ENCODE peak calls at places on chromosomes 1 and 21, in eight cellular contexts. G, C, F, K, N, A, H and I are unnamed samples. For H3K4me1, the result is how much of the 10 kb centered on the place peaks cover.

GRCh38 chr1:175470591-175470990 is 272.8 kb downstream of the TNR start:
- DNase-seq in H (no peak), N (no peak), K (no peak), C (no peak), G (no peak), A (no peak), F (no peak), I (no peak)

GRCh38 chr1:76666499-76666898 is 200.8 kb upstream of the ST6GALNAC5 start:
- DNase-seq in H (no peak), K (no peak), F (no peak), A (peak), N (no peak), G (no peak), C (no peak), I (no peak)

GRCh38 chr1:83845437-83846071 is 153.4 kb downstream of the TTLL7 start:
- DNase-seq in A (no peak), K (no peak), H (no peak), G (no peak), C (no peak), N (no peak), F (peak), I (no peak)

GRCh38 chr21:38311765-38312164 is 55.0 kb downstream of the KCNJ15 start:
- DNase-seq in C (no peak), F (no peak), A (no peak), H (no peak), G (no peak), K (no peak), N (no peak), I (no peak)

GRCh38 chr1:178899402-178899801 is 28.5 kb upstream of the ANGPTL1 start:
- DNase-seq in K (no peak), F (no peak), C (no peak), N (no peak), H (no peak), A (no peak), G (no peak), I (no peak)

GRCh38 chr1:13714851-13715250 is 14.9 kb downstream of the PRDM2 start:
- DNase-seq in H (no peak), G (no peak), C (no peak), A (no peak), K (no peak), N (no peak), F (no peak), I (no peak)

GRCh38 chr1:17574502-17574901 is 35.0 kb downstream of the ARHGEF10L start:
- DNase-seq in C (no peak), N (no peak), H (no peak), F (no peak), K (no peak), G (no peak), A (no peak), I (no peak)

GRCh38 chr1:91804546-91805023 is 81.4 kb downstream of the TGFBR3 start:
- DNase-seq in K (no peak), N (no peak), A (no peak), G (no peak), C (no peak), F (peak), H (no peak), I (no peak)

GRCh38 chr1:203754455-203754864 is 10.5 kb upstream of the LAX1 start:
- DNase-seq in N (no peak), C (no peak), K (no peak), G (no peak), F (no peak), A (no peak), H (no peak), I (no peak)

GRCh38 chr1:41465741-41466140 is 18.7 kb downstream of the EDN2 start:
- DNase-seq in A (no peak), K (no peak), F (no peak), N (no peak), C (no peak), G (no peak), H (no peak), I (no peak)
- H3K27ac ChIP-seq in A (no peak), K (no peak), F (no peak), N (no peak), C (no peak), G (no peak), H (no peak), I (no peak)

DNA sequence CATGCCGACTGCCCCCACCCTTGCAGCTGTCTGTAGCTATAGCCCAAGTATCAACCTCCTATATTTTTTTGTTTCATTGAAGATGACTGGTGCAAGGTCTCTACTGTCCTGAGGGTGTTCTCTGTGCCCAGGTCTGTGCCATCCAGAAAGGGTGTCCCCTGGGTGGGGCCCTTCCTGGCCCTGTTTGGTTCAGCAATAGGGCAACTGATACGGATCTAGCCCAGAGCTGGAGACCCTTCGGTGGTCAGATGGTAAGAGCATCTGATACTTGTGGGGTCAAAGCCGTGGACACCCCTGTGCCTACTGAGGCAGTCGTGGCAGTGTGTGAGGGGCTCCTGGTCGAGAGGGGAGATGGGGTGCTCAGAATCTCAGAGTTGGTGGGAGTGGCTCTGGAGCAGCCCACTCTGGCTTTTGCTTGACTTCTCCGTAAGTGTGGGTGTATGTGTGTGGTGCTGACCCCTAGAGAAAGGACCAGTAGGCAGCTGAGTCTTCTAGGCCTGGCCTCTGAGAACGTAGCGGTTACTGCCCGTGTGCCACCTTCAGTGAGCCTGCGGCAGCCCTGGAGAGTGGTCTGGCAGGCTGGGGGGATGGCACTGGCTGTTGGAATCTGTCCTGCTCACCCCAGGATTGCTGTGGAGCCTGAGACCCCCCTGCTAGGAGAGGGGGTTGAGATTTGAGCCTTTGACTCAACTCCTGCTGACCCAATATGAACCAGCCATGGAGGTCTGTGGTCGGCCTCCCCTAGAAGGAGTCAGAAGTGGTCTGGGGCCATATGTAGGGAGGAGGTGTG is 2.7 kb downstream of the AMPD2 start:
- DNase-seq in N (no peak), F (no peak), C (no peak), K (no peak), G (no peak), A (peak), H (peak), I (no peak)
- H3K4me1 ChIP-seq in N (under half), F (half or more), C (under half), K (under half), G (under half), A (under half), H (half or more), I (under half)

GRCh38 chr1:48777219-48777895 is 666 bp upstream of the BEND5 start:
- DNase-seq in C (no peak), A (no peak), K (peak), H (no peak), F (no peak), G (peak), N (no peak), I (no peak)
- H3K27ac ChIP-seq in C (peak), A (no peak), K (no peak), H (peak), F (no peak), G (no peak), N (peak), I (no peak)

DNA sequence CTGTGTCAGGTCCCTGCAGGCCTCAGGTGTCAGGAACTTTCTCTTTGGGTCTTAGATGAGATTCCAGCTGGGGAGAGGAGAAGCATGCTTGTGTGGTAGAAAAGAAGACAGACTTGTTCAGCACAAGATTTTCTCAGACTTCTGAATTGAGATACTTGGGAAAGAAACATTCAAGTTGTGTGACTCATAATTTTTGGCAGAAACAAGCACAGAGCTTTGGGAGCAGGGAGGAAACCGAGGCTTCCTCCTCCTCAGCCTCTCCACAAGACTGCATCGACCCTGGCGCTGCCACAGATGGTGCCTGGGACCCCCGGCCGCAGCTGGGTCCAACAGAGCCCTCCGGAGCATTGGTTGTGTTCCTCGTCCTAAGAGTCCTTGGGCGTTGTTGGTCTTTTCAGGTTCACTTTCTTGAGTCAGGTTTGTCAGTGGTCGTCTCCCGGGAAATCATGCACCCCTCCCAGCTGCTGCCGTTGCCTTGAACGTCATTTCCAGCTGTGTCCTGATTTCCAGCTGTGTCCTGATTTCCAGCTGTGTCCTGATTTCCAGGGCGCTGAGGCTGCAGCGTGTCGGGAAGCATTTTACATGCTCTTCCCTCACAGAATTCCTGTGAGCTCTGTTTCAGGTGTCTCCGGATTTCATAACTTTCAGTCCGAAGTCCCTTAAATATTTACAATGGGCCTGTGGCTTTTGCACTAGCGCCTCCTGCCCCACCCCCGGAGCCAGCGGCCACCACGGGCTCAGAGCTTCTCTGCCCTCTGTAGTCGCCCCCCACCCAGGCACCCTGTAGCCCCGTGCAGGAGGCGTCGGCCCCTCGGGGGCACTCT is 66.5 kb downstream of the COL18A1 start:
- DNase-seq in A (peak), C (peak), G (no peak), N (peak), H (no peak), F (peak), K (no peak), I (no peak)
- H3K4me1 ChIP-seq in A (under half), C (under half), G (under half), N (half or more), H (half or more), F (half or more), K (under half), I (under half)

GRCh38 chr1:46158312-46159281 is 16.3 kb upstream of the TSPAN1 start:
- DNase-seq in K (no peak), C (no peak), A (no peak), N (no peak), F (no peak), H (no peak), G (no peak), I (no peak)
- H3K27ac ChIP-seq in K (no peak), C (no peak), A (no peak), N (no peak), F (no peak), H (no peak), G (no peak), I (no peak)

GRCh38 chr1:183702813-183703198 is 49.7 kb upstream of the APOBEC4 start:
- DNase-seq in A (no peak), F (no peak), K (no peak), C (no peak), N (no peak), H (no peak), G (no peak), I (no peak)
- H3K4me1 ChIP-seq in A (under half), F (under half), K (under half), C (under half), N (under half), H (under half), G (under half), I (under half)

DNA sequence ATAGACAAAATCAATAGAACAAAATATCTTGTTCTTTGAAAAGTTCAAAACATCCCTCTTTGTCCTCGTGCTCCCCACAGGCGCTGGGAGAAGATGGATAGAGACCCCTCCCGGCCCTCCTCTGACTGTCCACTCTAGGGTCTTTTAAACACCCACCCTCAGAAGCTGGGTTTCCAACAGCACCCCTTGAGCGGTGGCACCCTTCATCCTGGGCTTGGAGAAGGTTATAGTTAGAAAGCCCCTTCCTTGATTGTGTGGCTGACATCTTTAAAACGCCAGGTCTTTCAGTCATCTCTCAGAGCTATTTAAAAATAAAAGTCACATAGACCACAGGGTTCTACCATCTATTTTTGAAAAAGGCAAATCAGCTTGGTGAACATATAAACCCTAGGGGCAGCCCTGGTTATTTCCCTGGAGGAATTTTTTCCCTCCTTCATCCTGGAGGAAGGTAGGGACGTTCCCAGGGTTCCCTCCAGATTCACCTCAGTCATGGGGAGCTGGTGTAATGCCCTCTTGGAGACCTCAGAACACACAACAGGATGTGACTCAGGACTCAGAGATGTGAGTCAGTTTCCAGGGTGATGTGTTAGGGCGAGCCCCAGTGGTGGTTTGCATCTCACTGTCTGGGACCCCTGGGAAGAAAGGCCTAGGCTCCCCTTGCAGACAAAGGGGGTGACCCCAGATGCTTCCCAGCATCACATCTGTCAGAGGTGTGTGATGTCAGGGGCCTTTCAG is 138.5 kb downstream of the CLIC6 start:
- DNase-seq in K (no peak), G (no peak), N (no peak), C (no peak), A (no peak), H (no peak), F (peak), I (peak)
- H3K27ac ChIP-seq in K (no peak), G (no peak), N (no peak), C (no peak), A (peak), H (peak), F (peak), I (peak)